ENCODE peak calls at places on chromosomes 1 and 21, in nine cellular contexts. R is RWPE1; E is kidney epithelial cell; S is neural crest cell; W is colonic mucosa; O is fibroblast of lung; D is uterus; K is fibroblast of the aortic adventitia; C is CD8-positive, alpha-beta T cell. A is an unnamed sample.

GRCh38 chr1:34681481-34682451 is 73.1 kb upstream of the GJB5 start:
- DNase-seq in C (no peak), D (no peak), W (peak), E (no peak), S (peak), O (peak), R (peak), K (peak), A (peak)

GRCh38 chr1:183002267-183002666 is 21.0 kb upstream of the LAMC1 start:
- DNase-seq in D (no peak), R (no peak), O (no peak), W (no peak), C (no peak), K (no peak), E (no peak), S (no peak), A (no peak)

GRCh38 chr21:34027727-34028461 is 45.5 kb upstream of the MRPS6 start:
- DNase-seq in R (no peak), E (no peak), K (peak), C (no peak), W (no peak), S (no peak), O (no peak), D (no peak), A (no peak)

GRCh38 chr1:10057744-10058294 is 25.1 kb downstream of the UBE4B start:
- DNase-seq in S (no peak), C (no peak), K (no peak), O (no peak), D (no peak), R (no peak), E (no peak), W (no peak), A (no peak)

GRCh38 chr1:1669468-1670440 is 10.9 kb upstream of the CDK11B start:
- DNase-seq in W (no peak), O (no peak), D (no peak), R (no peak), E (no peak), S (no peak), C (no peak), K (no peak), A (no peak)

GRCh38 chr1:115088871-115089442 is 346 bp downstream of the TSPAN2 start:
- DNase-seq in W (no peak), S (peak), D (no peak), R (no peak), E (no peak), O (no peak), C (no peak), K (no peak), A (no peak)

GRCh38 chr1:109383087-109383779 is 14.5 kb downstream of the SORT1 start:
- DNase-seq in E (no peak), C (no peak), W (no peak), O (no peak), R (no peak), K (no peak), S (no peak), D (no peak), A (no peak)

GRCh38 chr21:36089946-36090345 is 20.1 kb downstream of the CBR1 start:
- DNase-seq in S (no peak), O (no peak), K (no peak), E (no peak), R (no peak), D (no peak), W (no peak), C (no peak), A (no peak)

GRCh38 chr1:199751962-199752687 is 275.4 kb upstream of the NR5A2 start:
- DNase-seq in C (no peak), E (no peak), O (no peak), K (no peak), S (no peak), D (no peak), R (no peak), W (no peak), A (no peak)

GRCh38 chr21:30839304-30839703 is 9.7 kb upstream of the KRTAP7-1 start:
- DNase-seq in K (no peak), R (peak), W (peak), O (no peak), E (no peak), C (no peak), D (no peak), S (peak), A (no peak)

GRCh38 chr1:78676347-78676982 is 26.8 kb downstream of the IFI44 start:
- DNase-seq in E (peak), W (peak), K (peak), S (peak), D (peak), C (no peak), O (peak), R (peak), A (peak)

GRCh38 chr1:224497714-224498573 is 63.3 kb upstream of the WDR26 start:
- DNase-seq in S (no peak), O (peak), R (peak), K (peak), E (peak), C (no peak), W (no peak), D (no peak), A (peak)

GRCh38 chr1:1395166-1395565 is 4.0 kb downstream of the CCNL2 start:
- DNase-seq in C (no peak), D (no peak), E (no peak), O (no peak), S (no peak), R (no peak), K (no peak), W (no peak), A (no peak)

GRCh38 chr1:112708489-112708888 is 1.6 kb upstream of the RHOC start:
- DNase-seq in S (no peak), K (no peak), R (no peak), D (no peak), W (no peak), O (no peak), C (no peak), E (no peak), A (no peak)

GRCh38 chr1:35319988-35320713 is 51.6 kb downstream of the ZMYM4 start:
- DNase-seq in R (no peak), C (no peak), E (peak), S (no peak), D (no peak), K (peak), W (no peak), O (peak), A (peak)

GRCh38 chr1:228445867-228446584 is 29.4 kb upstream of the TRIM17 start:
- DNase-seq in K (peak), C (no peak), W (no peak), D (no peak), R (peak), S (peak), E (no peak), O (peak), A (no peak)

GRCh38 chr1:8862528-8862927 is 16.0 kb downstream of the ENO1 start:
- DNase-seq in D (no peak), C (peak), W (no peak), O (no peak), S (peak), E (no peak), R (no peak), K (no peak), A (no peak)

GRCh38 chr1:219498666-219499065 is 114.2 kb downstream of the ZC3H11B start:
- DNase-seq in S (no peak), D (peak), E (no peak), W (peak), R (no peak), C (no peak), O (peak), K (peak), A (no peak)

GRCh38 chr1:213389061-213389581 is 338.1 kb downstream of the RPS6KC1 start:
- DNase-seq in K (no peak), D (no peak), C (no peak), W (no peak), S (no peak), O (no peak), E (no peak), R (no peak), A (no peak)

GRCh38 chr1:168135982-168136708 is 585 bp downstream of the GPR161 start:
- DNase-seq in O (peak), W (peak), K (peak), C (no peak), D (peak), R (peak), E (no peak), S (peak), A (no peak)

GRCh38 chr1:36881541-36881940 is 152.8 kb downstream of the GRIK3 start:
- DNase-seq in E (no peak), C (no peak), O (no peak), K (no peak), R (no peak), S (no peak), D (no peak), W (peak), A (no peak)

GRCh38 chr21:36325373-36326010 is 5.5 kb downstream of the MORC3 start:
- DNase-seq in K (peak), D (no peak), E (no peak), C (no peak), O (no peak), W (no peak), S (no peak), R (peak), A (no peak)

GRCh38 chr1:94863919-94864318 is 43.8 kb downstream of the SLC44A3 start:
- DNase-seq in C (no peak), K (peak), E (peak), D (peak), O (peak), S (no peak), W (peak), R (peak), A (peak)

GRCh38 chr1:91916046-91916445 is 30.1 kb upstream of the TGFBR3 start:
- DNase-seq in O (no peak), R (no peak), C (no peak), D (no peak), S (no peak), W (no peak), K (no peak), E (no peak), A (no peak)

GRCh38 chr1:210635108-210635507 is 306.4 kb downstream of the HHAT start:
- DNase-seq in K (no peak), O (no peak), W (no peak), E (no peak), S (no peak), C (no peak), D (no peak), R (no peak), A (no peak)

GRCh38 chr1:205301220-205301821 is 20.2 kb downstream of the NUAK2 start:
- DNase-seq in R (peak), D (peak), C (no peak), K (peak), S (peak), O (peak), W (no peak), E (peak), A (peak)

GRCh38 chr1:210352575-210352974 is 23.9 kb downstream of the HHAT start:
- DNase-seq in E (no peak), W (no peak), R (no peak), S (no peak), K (no peak), C (no peak), D (no peak), O (no peak), A (no peak)

GRCh38 chr1:228094432-228095016 is 8.6 kb downstream of the C1orf35 start:
- DNase-seq in R (no peak), E (no peak), C (no peak), W (no peak), K (no peak), O (no peak), D (no peak), S (no peak), A (no peak)

GRCh38 chr1:109388208-109388711 is 9.5 kb downstream of the SORT1 start:
- DNase-seq in S (no peak), O (no peak), D (no peak), R (no peak), W (no peak), E (no peak), C (no peak), K (no peak), A (no peak)

GRCh38 chr1:116997666-116998065 is 3.9 kb upstream of the CD101 start:
- DNase-seq in K (no peak), W (no peak), R (no peak), O (no peak), D (no peak), C (no peak), E (no peak), S (no peak), A (no peak)

GRCh38 chr1:24283326-24284155 is 35.6 kb upstream of the GRHL3 start:
- DNase-seq in E (no peak), S (no peak), K (peak), W (peak), D (no peak), C (no peak), O (peak), R (peak), A (peak)

GRCh38 chr1:185483647-185484450 is 166.8 kb upstream of the IVNS1ABP start:
- DNase-seq in O (peak), E (peak), K (peak), R (peak), S (no peak), D (no peak), C (no peak), W (no peak), A (peak)

GRCh38 chr1:214525535-214526019 is 25.8 kb downstream of the PTPN14 start:
- DNase-seq in D (no peak), S (no peak), W (no peak), O (peak), R (no peak), C (no peak), E (peak), K (no peak), A (peak)

GRCh38 chr1:109631513-109632260 is 12.1 kb downstream of the AMPD2 start:
- DNase-seq in E (no peak), W (no peak), C (no peak), K (no peak), S (no peak), D (no peak), R (no peak), O (no peak), A (no peak)

GRCh38 chr1:28789412-28789811 is 22.6 kb upstream of the OPRD1 start:
- DNase-seq in D (no peak), S (no peak), K (no peak), R (no peak), W (no peak), C (no peak), E (no peak), O (no peak), A (no peak)

GRCh38 chr1:84569216-84569615 is 5.0 kb downstream of the CTBS start:
- DNase-seq in O (no peak), E (no peak), C (no peak), S (no peak), K (no peak), R (no peak), D (no peak), W (no peak), A (no peak)

GRCh38 chr1:153679337-153680119 is 1.0 kb downstream of the NPR1 start:
- DNase-seq in E (no peak), D (peak), C (no peak), S (peak), R (no peak), O (no peak), W (no peak), K (no peak), A (no peak)

GRCh38 chr1:58893257-58893869 is 109.5 kb upstream of the JUN start:
- DNase-seq in S (no peak), K (no peak), E (no peak), R (no peak), O (no peak), C (no peak), D (no peak), W (peak), A (no peak)

GRCh38 chr1:2384130-2384860 is 7.1 kb downstream of the MORN1 start:
- DNase-seq in C (no peak), R (no peak), S (no peak), O (no peak), W (no peak), K (no peak), D (no peak), E (no peak), A (no peak)

GRCh38 chr1:28878796-28879195 is 35.6 kb upstream of the EPB41 start:
- DNase-seq in O (no peak), C (no peak), S (no peak), R (no peak), E (no peak), K (no peak), D (no peak), W (no peak), A (no peak)

GRCh38 chr1:11858968-11859871 is 475 bp upstream of the NPPB start:
- DNase-seq in K (peak), S (peak), C (peak), O (peak), R (peak), E (peak), D (peak), W (peak), A (peak)
- TF ChIP-seq CTCF in K (peak), S (peak), C (peak), O (peak), R (peak), E (peak), D (no peak), W (no peak), A (peak)

DNA sequence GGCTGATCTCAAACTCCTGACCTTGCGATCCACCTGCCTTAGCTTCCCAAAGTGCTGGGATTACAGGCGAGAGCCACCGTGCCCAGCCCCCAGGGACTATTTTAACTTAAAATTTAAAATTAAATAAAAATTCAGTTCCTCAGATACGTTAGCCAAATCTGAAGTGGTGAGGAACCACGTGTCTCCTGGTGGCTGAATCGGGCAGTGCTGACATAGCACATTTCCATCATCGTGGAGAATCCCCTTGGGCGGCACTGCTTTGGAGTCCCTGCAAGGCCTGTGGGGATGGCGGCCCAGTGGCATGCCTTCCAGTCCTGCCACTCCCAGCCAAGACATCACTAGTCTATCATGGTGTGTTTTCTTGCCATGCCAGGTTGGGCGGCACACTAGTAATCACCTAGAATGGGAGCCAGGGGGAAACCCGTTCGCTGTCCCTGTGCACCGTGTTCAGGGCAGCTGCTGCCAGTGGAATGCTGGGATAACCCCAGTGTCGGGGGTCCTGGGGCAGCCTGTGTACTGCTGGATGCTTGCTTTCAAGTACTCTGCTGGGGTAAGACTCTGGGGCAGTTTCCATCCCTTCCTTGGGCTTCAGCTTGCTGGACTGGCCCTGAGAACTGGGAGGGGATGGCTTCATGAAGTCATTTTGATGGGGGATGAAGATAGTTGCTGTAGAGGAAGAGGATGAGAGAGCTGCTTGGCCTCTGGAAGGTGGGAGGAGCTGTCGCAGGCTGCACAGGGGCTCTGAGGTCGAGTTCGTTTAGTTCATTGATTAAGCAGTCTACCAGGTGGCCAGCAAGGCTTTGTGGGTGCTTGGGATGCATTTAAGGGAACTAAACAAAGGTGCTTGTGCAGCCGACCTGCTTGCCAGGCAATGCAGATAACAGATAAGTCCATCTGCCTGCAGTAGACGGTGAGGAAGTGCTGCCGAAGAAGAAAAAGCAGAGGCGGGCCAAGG is 4.6 kb downstream of the ZBTB48 start:
- DNase-seq in E (no peak), W (no peak), S (no peak), D (no peak), C (no peak), O (no peak), K (no peak), R (no peak), A (no peak)
- TF ChIP-seq CTCF in E (no peak), W (no peak), S (peak), D (no peak), C (no peak), O (no peak), K (peak), R (no peak), A (peak)

DNA sequence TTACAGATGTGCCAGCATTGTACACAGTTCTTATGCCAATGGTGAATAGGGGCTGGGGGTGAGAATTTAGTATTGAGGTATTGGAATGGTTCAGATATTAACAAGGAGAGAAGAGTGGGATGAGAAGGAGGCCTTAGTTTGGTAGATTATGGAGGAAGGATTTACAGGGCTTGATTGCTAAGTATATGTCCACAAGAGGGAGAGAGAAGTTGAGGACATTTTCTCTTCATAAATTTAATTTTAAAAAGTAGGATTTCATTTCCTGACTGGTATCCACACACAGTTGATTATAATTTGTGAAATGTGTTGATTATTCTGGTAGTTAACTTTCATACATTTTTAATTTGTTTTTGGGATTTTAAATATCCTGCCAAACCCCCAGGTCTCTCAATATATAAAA is 213.0 kb downstream of the ADGRL2 start:
- DNase-seq in O (no peak), C (no peak), K (no peak), E (no peak), W (no peak), S (no peak), D (no peak), R (no peak), A (no peak)
- TF ChIP-seq CTCF in O (peak), C (no peak), K (peak), E (no peak), W (no peak), S (peak), D (no peak), R (no peak), A (no peak)

DNA sequence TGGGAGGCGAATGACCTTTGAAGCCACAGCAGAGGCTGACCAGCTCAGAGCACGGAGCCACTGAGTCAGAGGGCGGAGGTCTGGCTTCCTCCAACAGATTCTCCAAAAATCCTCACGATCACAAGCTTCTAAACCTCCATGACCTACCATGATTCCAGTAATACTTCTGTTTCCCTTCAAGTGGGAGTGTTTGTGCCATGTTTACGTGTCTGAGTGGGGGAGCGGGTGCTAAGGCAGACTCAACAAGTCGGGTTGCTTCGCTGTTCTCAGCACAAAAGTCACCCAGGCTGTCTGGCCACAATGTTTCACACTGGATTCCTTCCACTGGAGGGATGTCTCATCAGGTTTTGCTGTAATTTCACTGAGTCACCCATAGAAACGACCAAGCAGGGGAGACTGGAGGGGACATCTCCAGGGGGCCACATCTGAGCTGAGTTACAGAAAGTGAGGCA is 86.2 kb downstream of the SLC66A1 start:
- DNase-seq in S (no peak), O (peak), W (no peak), E (peak), D (no peak), K (peak), R (peak), C (no peak), A (peak)
- TF ChIP-seq CTCF in S (no peak), O (peak), W (no peak), E (peak), D (peak), K (peak), R (no peak), C (no peak), A (peak)

DNA sequence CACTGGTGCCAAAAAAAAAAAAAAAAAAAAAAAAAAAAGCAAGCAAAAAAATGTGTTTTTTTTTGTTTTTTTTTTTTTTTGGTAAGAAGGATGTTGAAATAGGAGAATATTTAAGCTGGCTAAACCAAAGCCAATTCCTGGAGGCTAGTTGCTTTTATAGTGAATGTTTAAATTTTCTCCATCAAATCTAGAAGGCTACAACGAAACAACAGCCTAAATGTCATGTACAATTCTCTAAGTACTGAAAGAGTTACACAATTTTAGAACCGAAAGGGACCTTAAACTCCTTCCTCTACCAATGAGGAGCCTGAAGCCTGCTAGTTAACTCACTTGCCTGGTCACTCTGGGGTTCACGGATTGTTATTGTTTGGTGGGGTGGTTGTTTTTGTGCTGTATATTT is 3.5 kb downstream of the WLS start:
- DNase-seq in E (no peak), C (no peak), W (no peak), K (peak), S (no peak), R (no peak), O (peak), D (no peak), A (no peak)
- TF ChIP-seq CTCF in E (no peak), C (no peak), W (no peak), K (no peak), S (no peak), R (no peak), O (no peak), D (no peak), A (no peak)